ENCODE peak calls at places on chromosome 19, in seven cellular contexts. I, B, V, S, T, A and P are unnamed samples.

GRCh38 chr19:55384576-55385235 is 614 bp upstream of the TMEM238 start:
- DNase-seq in I (no peak), B (no peak), V (no peak), S (no peak), T (no peak), A (peak), P (no peak)

GRCh38 chr19:51131780-51132680 is 7.3 kb downstream of the SIGLEC9 start:
- DNase-seq in I (no peak), B (peak), V (peak), S (no peak), T (peak), A (peak), P (peak)

GRCh38 chr19:14265285-14266036 is 59.5 kb upstream of the ADGRL1 start:
- DNase-seq in I (no peak), B (peak), V (no peak), S (no peak), T (no peak), A (no peak), P (peak)

GRCh38 chr19:46902402-46902766 is 41.6 kb downstream of the ARHGAP35 start:
- DNase-seq in I (no peak), B (peak), V (no peak), S (no peak), T (peak), A (no peak), P (no peak)

GRCh38 chr19:19355606-19356139 is 35.0 kb downstream of the MAU2 start:
- DNase-seq in I (no peak), B (no peak), V (no peak), S (no peak), T (no peak), A (no peak), P (no peak)

GRCh38 chr19:20470345-20471119 is 95.0 kb downstream of the ZNF737 start:
- DNase-seq in I (no peak), B (no peak), V (no peak), S (no peak), T (no peak), A (no peak), P (no peak)

GRCh38 chr19:30420881-30421280 is 48.7 kb downstream of the ZNF536 start:
- DNase-seq in I (no peak), B (no peak), V (no peak), S (no peak), T (no peak), A (no peak), P (no peak)

GRCh38 chr19:43532571-43532961 is 422 bp upstream of the ZNF575 start:
- DNase-seq in I (peak), B (no peak), V (no peak), S (no peak), T (no peak), A (no peak), P (no peak)

GRCh38 chr19:18202759-18203407 is 959 bp downstream of the RAB3A start:
- DNase-seq in I (no peak), B (no peak), V (no peak), S (peak), T (peak), A (peak), P (peak)

GRCh38 chr19:20367811-20368294 is 197.7 kb downstream of the ZNF737 start:
- DNase-seq in I (no peak), B (peak), V (no peak), S (no peak), T (no peak), A (no peak), P (peak)

GRCh38 chr19:55147408-55148251 is 1.4 kb downstream of the TNNT1 start:
- DNase-seq in I (no peak), B (peak), V (no peak), S (no peak), T (no peak), A (no peak), P (peak)

GRCh38 chr19:290539-291521 is at the start of gene PLPP2:
- DNase-seq in I (no peak), B (peak), V (peak), S (no peak), T (no peak), A (no peak), P (peak)

GRCh38 chr19:17720487-17720839 is 1.2 kb downstream of the MAP1S start:
- DNase-seq in I (no peak), B (no peak), V (no peak), S (no peak), T (peak), A (peak), P (no peak)

GRCh38 chr19:18415177-18415867 is 3.9 kb upstream of the SSBP4 start:
- DNase-seq in I (no peak), B (no peak), V (peak), S (no peak), T (peak), A (peak), P (no peak)

GRCh38 chr19:16041571-16042386 is 34.5 kb upstream of the TPM4 start:
- DNase-seq in I (peak), B (peak), V (peak), S (peak), T (peak), A (peak), P (peak)

GRCh38 chr19:20247016-20247683 is 80.1 kb downstream of the ZNF486 start:
- DNase-seq in I (no peak), B (peak), V (peak), S (no peak), T (peak), A (peak), P (peak)

GRCh38 chr19:35675589-35676140 is 9.3 kb downstream of the UPK1A start:
- DNase-seq in I (no peak), B (no peak), V (no peak), S (no peak), T (no peak), A (no peak), P (no peak)

GRCh38 chr19:16184665-16185122 is 516 bp upstream of the FAM32A start:
- DNase-seq in I (no peak), B (no peak), V (no peak), S (no peak), T (no peak), A (no peak), P (no peak)

GRCh38 chr19:17948474-17948966 is 15.7 kb downstream of the CCDC124 start:
- DNase-seq in I (no peak), B (no peak), V (no peak), S (peak), T (no peak), A (no peak), P (no peak)

GRCh38 chr19:57314146-57314545 is 6.1 kb upstream of the ZNF543 start:
- DNase-seq in I (no peak), B (no peak), V (no peak), S (no peak), T (no peak), A (no peak), P (no peak)

GRCh38 chr19:887072-887471 is 5.9 kb downstream of the MED16 start:
- DNase-seq in I (no peak), B (peak), V (peak), S (no peak), T (peak), A (no peak), P (no peak)

GRCh38 chr19:56837492-56837891 is 3.0 kb downstream of the PEG3 start:
- DNase-seq in I (no peak), B (peak), V (peak), S (no peak), T (no peak), A (no peak), P (no peak)

GRCh38 chr19:58261968-58262921 is 16.5 kb upstream of the ZNF8 start:
- DNase-seq in I (no peak), B (peak), V (peak), S (no peak), T (no peak), A (peak), P (no peak)

GRCh38 chr19:16367269-16367683 is 42.6 kb downstream of the KLF2 start:
- DNase-seq in I (peak), B (no peak), V (no peak), S (no peak), T (no peak), A (peak), P (no peak)

GRCh38 chr19:45497791-45498190 is 452 bp upstream of the PPM1N start:
- DNase-seq in I (no peak), B (no peak), V (no peak), S (no peak), T (no peak), A (no peak), P (peak)

GRCh38 chr19:46951236-46951986 is 68.2 kb upstream of the NPAS1 start:
- DNase-seq in I (no peak), B (no peak), V (no peak), S (no peak), T (no peak), A (no peak), P (no peak)